ENCODE peak calls at places on chromosome 22, in eight cellular contexts. One of them, this sample, is unnamed.

GRCh38 chr22:17107547-17107810 is 13.7 kb downstream of the TMEM121B start:
- DNase-seq in HEK293T: no peak
- DNase-seq in iPS-NIHi11: no peak
- DNase-seq in right cardiac atrium: no peak
- DNase-seq in glomerular endothelial cell: no peak
- DNase-seq in heart left ventricle: no peak
- DNase-seq in HFF-Myc: no peak
- DNase-seq in stimulated activated CD4-positive, alpha-beta T cell treated with anti-CD3 and anti-CD28 coated beads, Interleukin-1b, Interleukin-23, amount 100 ng/mL, for 1 hour: no peak
- DNase-seq in this sample: no peak

GRCh38 chr22:42691440-42691839 is 29.2 kb downstream of the A4GALT start:
- DNase-seq in glomerular endothelial cell: no peak
- DNase-seq in HFF-Myc: no peak
- DNase-seq in iPS-NIHi11: no peak
- DNase-seq in HEK293T: no peak
- DNase-seq in stimulated activated CD4-positive, alpha-beta T cell treated with anti-CD3 and anti-CD28 coated beads, Interleukin-1b, Interleukin-23, amount 100 ng/mL, for 1 hour: no peak
- DNase-seq in heart left ventricle: peak
- DNase-seq in right cardiac atrium: peak
- DNase-seq in this sample: no peak

GRCh38 chr22:25066861-25067435 is 114.4 kb downstream of the KIAA1671 start:
- DNase-seq in heart left ventricle: no peak
- DNase-seq in iPS-NIHi11: no peak
- DNase-seq in stimulated activated CD4-positive, alpha-beta T cell treated with anti-CD3 and anti-CD28 coated beads, Interleukin-1b, Interleukin-23, amount 100 ng/mL, for 1 hour: no peak
- DNase-seq in HFF-Myc: no peak
- DNase-seq in right cardiac atrium: no peak
- DNase-seq in HEK293T: no peak
- DNase-seq in glomerular endothelial cell: no peak
- DNase-seq in this sample: no peak

GRCh38 chr22:18118345-18118915 is 7.8 kb downstream of the TUBA8 start:
- DNase-seq in right cardiac atrium: no peak
- DNase-seq in iPS-NIHi11: no peak
- DNase-seq in stimulated activated CD4-positive, alpha-beta T cell treated with anti-CD3 and anti-CD28 coated beads, Interleukin-1b, Interleukin-23, amount 100 ng/mL, for 1 hour: no peak
- DNase-seq in glomerular endothelial cell: no peak
- DNase-seq in heart left ventricle: no peak
- DNase-seq in HFF-Myc: no peak
- DNase-seq in HEK293T: no peak
- DNase-seq in this sample: no peak

GRCh38 chr22:50118557-50119168 is 28.9 kb downstream of the MOV10L1 start:
- DNase-seq in right cardiac atrium: peak
- DNase-seq in glomerular endothelial cell: peak
- DNase-seq in iPS-NIHi11: no peak
- DNase-seq in stimulated activated CD4-positive, alpha-beta T cell treated with anti-CD3 and anti-CD28 coated beads, Interleukin-1b, Interleukin-23, amount 100 ng/mL, for 1 hour: no peak
- DNase-seq in HFF-Myc: peak
- DNase-seq in heart left ventricle: no peak
- DNase-seq in HEK293T: no peak
- DNase-seq in this sample: no peak

GRCh38 chr22:49356428-49356827 is 471.2 kb downstream of the BRD1 start:
- DNase-seq in glomerular endothelial cell: no peak
- DNase-seq in HFF-Myc: no peak
- DNase-seq in heart left ventricle: no peak
- DNase-seq in stimulated activated CD4-positive, alpha-beta T cell treated with anti-CD3 and anti-CD28 coated beads, Interleukin-1b, Interleukin-23, amount 100 ng/mL, for 1 hour: no peak
- DNase-seq in HEK293T: no peak
- DNase-seq in iPS-NIHi11: no peak
- DNase-seq in right cardiac atrium: no peak
- DNase-seq in this sample: no peak

GRCh38 chr22:23536821-23537345 is 43.2 kb downstream of the IGLL1 start:
- DNase-seq in HEK293T: no peak
- DNase-seq in right cardiac atrium: no peak
- DNase-seq in HFF-Myc: no peak
- DNase-seq in glomerular endothelial cell: no peak
- DNase-seq in iPS-NIHi11: no peak
- DNase-seq in stimulated activated CD4-positive, alpha-beta T cell treated with anti-CD3 and anti-CD28 coated beads, Interleukin-1b, Interleukin-23, amount 100 ng/mL, for 1 hour: no peak
- DNase-seq in heart left ventricle: no peak
- DNase-seq in this sample: no peak

GRCh38 chr22:32044913-32045312 is 1.9 kb downstream of the SLC5A1 start:
- DNase-seq in iPS-NIHi11: no peak
- DNase-seq in stimulated activated CD4-positive, alpha-beta T cell treated with anti-CD3 and anti-CD28 coated beads, Interleukin-1b, Interleukin-23, amount 100 ng/mL, for 1 hour: no peak
- DNase-seq in HEK293T: no peak
- DNase-seq in HFF-Myc: no peak
- DNase-seq in heart left ventricle: no peak
- DNase-seq in glomerular endothelial cell: no peak
- DNase-seq in right cardiac atrium: no peak
- DNase-seq in this sample: no peak

GRCh38 chr22:46958649-46959048 is 196.2 kb downstream of the TBC1D22A start:
- DNase-seq in iPS-NIHi11: no peak
- DNase-seq in heart left ventricle: no peak
- DNase-seq in HEK293T: no peak
- DNase-seq in stimulated activated CD4-positive, alpha-beta T cell treated with anti-CD3 and anti-CD28 coated beads, Interleukin-1b, Interleukin-23, amount 100 ng/mL, for 1 hour: no peak
- DNase-seq in glomerular endothelial cell: no peak
- DNase-seq in right cardiac atrium: no peak
- DNase-seq in HFF-Myc: no peak
- DNase-seq in this sample: no peak

GRCh38 chr22:50112151-50113118 is 22.6 kb downstream of the MOV10L1 start:
- DNase-seq in glomerular endothelial cell: peak
- DNase-seq in heart left ventricle: peak
- DNase-seq in HFF-Myc: no peak
- DNase-seq in stimulated activated CD4-positive, alpha-beta T cell treated with anti-CD3 and anti-CD28 coated beads, Interleukin-1b, Interleukin-23, amount 100 ng/mL, for 1 hour: no peak
- DNase-seq in iPS-NIHi11: peak
- DNase-seq in HEK293T: no peak
- DNase-seq in right cardiac atrium: peak
- DNase-seq in this sample: no peak

GRCh38 chr22:17807571-17808410 is 33.5 kb upstream of the BID start:
- DNase-seq in heart left ventricle: peak
- DNase-seq in stimulated activated CD4-positive, alpha-beta T cell treated with anti-CD3 and anti-CD28 coated beads, Interleukin-1b, Interleukin-23, amount 100 ng/mL, for 1 hour: no peak
- DNase-seq in iPS-NIHi11: no peak
- DNase-seq in HEK293T: no peak
- DNase-seq in HFF-Myc: no peak
- DNase-seq in right cardiac atrium: peak
- DNase-seq in glomerular endothelial cell: no peak
- DNase-seq in this sample: no peak

GRCh38 chr22:20972014-20972797 is 5.2 kb downstream of the AIFM3 start:
- DNase-seq in iPS-NIHi11: no peak
- DNase-seq in right cardiac atrium: peak
- DNase-seq in stimulated activated CD4-positive, alpha-beta T cell treated with anti-CD3 and anti-CD28 coated beads, Interleukin-1b, Interleukin-23, amount 100 ng/mL, for 1 hour: no peak
- DNase-seq in glomerular endothelial cell: no peak
- DNase-seq in heart left ventricle: no peak
- DNase-seq in HEK293T: no peak
- DNase-seq in HFF-Myc: no peak
- DNase-seq in this sample: no peak

GRCh38 chr22:20490941-20491307 is 4.7 kb downstream of the KLHL22 start:
- DNase-seq in right cardiac atrium: peak
- DNase-seq in HEK293T: no peak
- DNase-seq in glomerular endothelial cell: no peak
- DNase-seq in heart left ventricle: no peak
- DNase-seq in iPS-NIHi11: no peak
- DNase-seq in stimulated activated CD4-positive, alpha-beta T cell treated with anti-CD3 and anti-CD28 coated beads, Interleukin-1b, Interleukin-23, amount 100 ng/mL, for 1 hour: no peak
- DNase-seq in HFF-Myc: no peak
- DNase-seq in this sample: no peak

GRCh38 chr22:49086181-49086580 is 741.5 kb downstream of the BRD1 start:
- DNase-seq in heart left ventricle: no peak
- DNase-seq in right cardiac atrium: no peak
- DNase-seq in stimulated activated CD4-positive, alpha-beta T cell treated with anti-CD3 and anti-CD28 coated beads, Interleukin-1b, Interleukin-23, amount 100 ng/mL, for 1 hour: no peak
- DNase-seq in HFF-Myc: no peak
- DNase-seq in glomerular endothelial cell: no peak
- DNase-seq in iPS-NIHi11: no peak
- DNase-seq in HEK293T: no peak
- DNase-seq in this sample: no peak

GRCh38 chr22:22689621-22690345 is 45.4 kb downstream of the GGTLC2 start:
- DNase-seq in stimulated activated CD4-positive, alpha-beta T cell treated with anti-CD3 and anti-CD28 coated beads, Interleukin-1b, Interleukin-23, amount 100 ng/mL, for 1 hour: no peak
- DNase-seq in heart left ventricle: no peak
- DNase-seq in right cardiac atrium: no peak
- DNase-seq in HEK293T: no peak
- DNase-seq in glomerular endothelial cell: no peak
- DNase-seq in iPS-NIHi11: no peak
- DNase-seq in HFF-Myc: no peak
- DNase-seq in this sample: no peak

GRCh38 chr22:27065259-27065658 is 407.9 kb downstream of the MIAT start:
- DNase-seq in stimulated activated CD4-positive, alpha-beta T cell treated with anti-CD3 and anti-CD28 coated beads, Interleukin-1b, Interleukin-23, amount 100 ng/mL, for 1 hour: no peak
- DNase-seq in iPS-NIHi11: no peak
- DNase-seq in HEK293T: no peak
- DNase-seq in right cardiac atrium: no peak
- DNase-seq in HFF-Myc: no peak
- DNase-seq in glomerular endothelial cell: no peak
- DNase-seq in heart left ventricle: no peak
- DNase-seq in this sample: no peak

GRCh38 chr22:44580176-44580575 is 82.1 kb upstream of the RTL6 start:
- DNase-seq in glomerular endothelial cell: no peak
- DNase-seq in HEK293T: no peak
- DNase-seq in right cardiac atrium: no peak
- DNase-seq in HFF-Myc: no peak
- DNase-seq in iPS-NIHi11: no peak
- DNase-seq in stimulated activated CD4-positive, alpha-beta T cell treated with anti-CD3 and anti-CD28 coated beads, Interleukin-1b, Interleukin-23, amount 100 ng/mL, for 1 hour: no peak
- DNase-seq in heart left ventricle: no peak
- DNase-seq in this sample: no peak

GRCh38 chr22:39471421-39472141 is 14.8 kb downstream of the MGAT3 start:
- DNase-seq in HFF-Myc: no peak
- DNase-seq in iPS-NIHi11: no peak
- DNase-seq in stimulated activated CD4-positive, alpha-beta T cell treated with anti-CD3 and anti-CD28 coated beads, Interleukin-1b, Interleukin-23, amount 100 ng/mL, for 1 hour: no peak
- DNase-seq in heart left ventricle: peak
- DNase-seq in glomerular endothelial cell: no peak
- DNase-seq in right cardiac atrium: no peak
- DNase-seq in HEK293T: no peak
- DNase-seq in this sample: no peak

GRCh38 chr22:22851969-22852368 is 35.6 kb upstream of the IGLL5 start:
- DNase-seq in glomerular endothelial cell: no peak
- DNase-seq in right cardiac atrium: no peak
- DNase-seq in heart left ventricle: no peak
- DNase-seq in stimulated activated CD4-positive, alpha-beta T cell treated with anti-CD3 and anti-CD28 coated beads, Interleukin-1b, Interleukin-23, amount 100 ng/mL, for 1 hour: no peak
- DNase-seq in HFF-Myc: no peak
- DNase-seq in iPS-NIHi11: no peak
- DNase-seq in HEK293T: no peak
- DNase-seq in this sample: no peak

GRCh38 chr22:30250713-30251267 is 4.2 kb upstream of the LIF start:
- DNase-seq in glomerular endothelial cell: no peak
- DNase-seq in right cardiac atrium: no peak
- DNase-seq in heart left ventricle: no peak
- DNase-seq in HFF-Myc: no peak
- DNase-seq in HEK293T: no peak
- DNase-seq in iPS-NIHi11: no peak
- DNase-seq in stimulated activated CD4-positive, alpha-beta T cell treated with anti-CD3 and anti-CD28 coated beads, Interleukin-1b, Interleukin-23, amount 100 ng/mL, for 1 hour: no peak
- DNase-seq in this sample: no peak

GRCh38 chr22:32706149-32706548 is 95.4 kb upstream of the TIMP3 start:
- DNase-seq in iPS-NIHi11: no peak
- DNase-seq in stimulated activated CD4-positive, alpha-beta T cell treated with anti-CD3 and anti-CD28 coated beads, Interleukin-1b, Interleukin-23, amount 100 ng/mL, for 1 hour: no peak
- DNase-seq in HFF-Myc: no peak
- DNase-seq in right cardiac atrium: no peak
- DNase-seq in glomerular endothelial cell: no peak
- DNase-seq in heart left ventricle: no peak
- DNase-seq in HEK293T: no peak
- DNase-seq in this sample: no peak

GRCh38 chr22:20948450-20948849 is 18.6 kb upstream of the AIFM3 start:
- DNase-seq in right cardiac atrium: no peak
- DNase-seq in stimulated activated CD4-positive, alpha-beta T cell treated with anti-CD3 and anti-CD28 coated beads, Interleukin-1b, Interleukin-23, amount 100 ng/mL, for 1 hour: no peak
- DNase-seq in HEK293T: no peak
- DNase-seq in glomerular endothelial cell: no peak
- DNase-seq in HFF-Myc: no peak
- DNase-seq in heart left ventricle: no peak
- DNase-seq in iPS-NIHi11: no peak
- DNase-seq in this sample: no peak

GRCh38 chr22:49262167-49262566 is 565.5 kb downstream of the BRD1 start:
- DNase-seq in stimulated activated CD4-positive, alpha-beta T cell treated with anti-CD3 and anti-CD28 coated beads, Interleukin-1b, Interleukin-23, amount 100 ng/mL, for 1 hour: no peak
- DNase-seq in HFF-Myc: no peak
- DNase-seq in right cardiac atrium: no peak
- DNase-seq in HEK293T: no peak
- DNase-seq in glomerular endothelial cell: no peak
- DNase-seq in iPS-NIHi11: no peak
- DNase-seq in heart left ventricle: no peak
- DNase-seq in this sample: no peak

GRCh38 chr22:40176921-40177737 is 596 bp upstream of the TNRC6B start:
- DNase-seq in stimulated activated CD4-positive, alpha-beta T cell treated with anti-CD3 and anti-CD28 coated beads, Interleukin-1b, Interleukin-23, amount 100 ng/mL, for 1 hour: peak
- DNase-seq in heart left ventricle: no peak
- DNase-seq in HFF-Myc: no peak
- DNase-seq in right cardiac atrium: no peak
- DNase-seq in HEK293T: no peak
- DNase-seq in iPS-NIHi11: peak
- DNase-seq in glomerular endothelial cell: no peak
- DNase-seq in this sample: peak

GRCh38 chr22:19942886-19943664 is 1.5 kb upstream of the TXNRD2 start:
- DNase-seq in iPS-NIHi11: no peak
- DNase-seq in HFF-Myc: peak
- DNase-seq in stimulated activated CD4-positive, alpha-beta T cell treated with anti-CD3 and anti-CD28 coated beads, Interleukin-1b, Interleukin-23, amount 100 ng/mL, for 1 hour: no peak
- DNase-seq in HEK293T: no peak
- DNase-seq in right cardiac atrium: peak
- DNase-seq in heart left ventricle: peak
- DNase-seq in glomerular endothelial cell: no peak
- DNase-seq in this sample: peak

GRCh38 chr22:46522743-46523300 is 14.6 kb downstream of the CELSR1 start:
- DNase-seq in stimulated activated CD4-positive, alpha-beta T cell treated with anti-CD3 and anti-CD28 coated beads, Interleukin-1b, Interleukin-23, amount 100 ng/mL, for 1 hour: no peak
- DNase-seq in HFF-Myc: no peak
- DNase-seq in right cardiac atrium: no peak
- DNase-seq in iPS-NIHi11: peak
- DNase-seq in HEK293T: no peak
- DNase-seq in glomerular endothelial cell: no peak
- DNase-seq in heart left ventricle: no peak
- DNase-seq in this sample: no peak

GRCh38 chr22:22182990-22183264 is 61.7 kb upstream of the VPREB1 start:
- DNase-seq in right cardiac atrium: no peak
- DNase-seq in stimulated activated CD4-positive, alpha-beta T cell treated with anti-CD3 and anti-CD28 coated beads, Interleukin-1b, Interleukin-23, amount 100 ng/mL, for 1 hour: no peak
- DNase-seq in iPS-NIHi11: no peak
- DNase-seq in heart left ventricle: no peak
- DNase-seq in glomerular endothelial cell: no peak
- DNase-seq in HFF-Myc: no peak
- DNase-seq in HEK293T: no peak
- DNase-seq in this sample: no peak

GRCh38 chr22:37184816-37185541 is 3.1 kb downstream of the C1QTNF6 start:
- DNase-seq in right cardiac atrium: peak
- DNase-seq in HEK293T: no peak
- DNase-seq in glomerular endothelial cell: no peak
- DNase-seq in iPS-NIHi11: no peak
- DNase-seq in heart left ventricle: peak
- DNase-seq in HFF-Myc: no peak
- DNase-seq in stimulated activated CD4-positive, alpha-beta T cell treated with anti-CD3 and anti-CD28 coated beads, Interleukin-1b, Interleukin-23, amount 100 ng/mL, for 1 hour: no peak
- DNase-seq in this sample: no peak

GRCh38 chr22:37229012-37229804 is 14.9 kb downstream of the RAC2 start:
- DNase-seq in glomerular endothelial cell: peak
- DNase-seq in heart left ventricle: no peak
- DNase-seq in iPS-NIHi11: no peak
- DNase-seq in stimulated activated CD4-positive, alpha-beta T cell treated with anti-CD3 and anti-CD28 coated beads, Interleukin-1b, Interleukin-23, amount 100 ng/mL, for 1 hour: no peak
- DNase-seq in HEK293T: no peak
- DNase-seq in HFF-Myc: peak
- DNase-seq in right cardiac atrium: peak
- DNase-seq in this sample: no peak

This sample was measured in tibial nerve.